ENCODE peak calls at places on chromosomes 7 and 10, in four cellular contexts. One of them, this sample, is unnamed.

GRCh38 chr7:141864765-141865447 is 23.6 kb upstream of the PRSS37 start:
- DNase-seq in HepG2: no peak
- DNase-seq in A549: peak; percentile 40
- DNase-seq in K562: no peak
- DNase-seq in this sample: no peak

GRCh38 chr10:36547965-36548364 is 577.4 kb upstream of the ANKRD30A start:
- DNase-seq in HepG2: no peak
- DNase-seq in K562: no peak
- DNase-seq in A549: no peak
- DNase-seq in this sample: no peak

GRCh38 chr7:40680657-40681056 is 545.9 kb downstream of the SUGCT start:
- DNase-seq in A549: peak; percentile 22
- DNase-seq in K562: peak; percentile 20
- DNase-seq in HepG2: peak; percentile 28
- DNase-seq in this sample: no peak

GRCh38 chr7:111980721-111981120 is 225.5 kb downstream of the DOCK4 start:
- DNase-seq in K562: no peak
- DNase-seq in HepG2: no peak
- DNase-seq in A549: no peak
- DNase-seq in this sample: no peak

GRCh38 chr10:126892873-126893175 is 12.4 kb upstream of the DOCK1 start:
- DNase-seq in HepG2: no peak
- DNase-seq in K562: no peak
- DNase-seq in A549: no peak
- DNase-seq in this sample: no peak

GRCh38 chr7:1060315-1061080 is 16.2 kb downstream of the GPR146 start:
- DNase-seq in HepG2: no peak
- DNase-seq in K562: peak; percentile 34
- DNase-seq in A549: no peak
- DNase-seq in this sample: no peak

GRCh38 chr7:158745057-158745715 is 40.6 kb upstream of the NCAPG2 start:
- DNase-seq in A549: no peak
- DNase-seq in HepG2: no peak
- DNase-seq in K562: no peak
- DNase-seq in this sample: no peak

GRCh38 chr7:99694201-99694911 is 14.6 kb upstream of the CYP3A5 start:
- DNase-seq in K562: peak; percentile 64
- DNase-seq in A549: no peak
- DNase-seq in HepG2: peak; percentile 91
- DNase-seq in this sample: no peak

GRCh38 chr7:64183126-64183742 is 23.8 kb upstream of the ZNF735 start:
- DNase-seq in A549: no peak
- DNase-seq in HepG2: no peak
- DNase-seq in K562: peak; percentile 40
- DNase-seq in this sample: no peak

GRCh38 chr7:79453558-79454324 is at the start of gene MAGI2:
- DNase-seq in K562: no peak
- DNase-seq in A549: peak; percentile 20
- DNase-seq in HepG2: peak; percentile 41
- DNase-seq in this sample: no peak

GRCh38 chr10:29370092-29370611 is 81.3 kb downstream of the LYZL1 start:
- DNase-seq in HepG2: no peak
- DNase-seq in K562: no peak
- DNase-seq in A549: no peak
- DNase-seq in this sample: no peak

GRCh38 chr7:157035302-157035701 is 24.8 kb upstream of the MNX1 start:
- DNase-seq in A549: no peak
- DNase-seq in HepG2: no peak
- DNase-seq in K562: no peak
- DNase-seq in this sample: no peak

GRCh38 chr7:28068811-28069216 is 111.8 kb downstream of the JAZF1 start:
- DNase-seq in K562: no peak
- DNase-seq in HepG2: no peak
- DNase-seq in A549: no peak
- DNase-seq in this sample: no peak

GRCh38 chr7:66754541-66754940 is 14.0 kb downstream of the RABGEF1 start:
- DNase-seq in A549: no peak
- DNase-seq in K562: no peak
- DNase-seq in HepG2: no peak
- DNase-seq in this sample: no peak

GRCh38 chr7:52273685-52274610 is 761.5 kb upstream of the POM121L12 start:
- DNase-seq in HepG2: no peak
- DNase-seq in A549: no peak
- DNase-seq in K562: no peak
- DNase-seq in this sample: no peak

GRCh38 chr7:148095066-148095465 is 495.5 kb upstream of the C7orf33 start:
- DNase-seq in A549: no peak
- DNase-seq in K562: no peak
- DNase-seq in HepG2: no peak
- DNase-seq in this sample: no peak

GRCh38 chr10:122368502-122369254 is 5.8 kb upstream of the PLEKHA1 start:
- DNase-seq in K562: no peak
- DNase-seq in HepG2: no peak
- DNase-seq in A549: no peak
- DNase-seq in this sample: no peak

GRCh38 chr10:15589109-15589508 is 130.6 kb downstream of the ITGA8 start:
- DNase-seq in HepG2: no peak
- DNase-seq in A549: no peak
- DNase-seq in K562: no peak
- DNase-seq in this sample: no peak

GRCh38 chr7:100488333-100489095 is 4.8 kb downstream of the NYAP1 start:
- DNase-seq in A549: no peak
- DNase-seq in HepG2: no peak
- DNase-seq in K562: peak; percentile 12
- DNase-seq in this sample: no peak

GRCh38 chr10:103949728-103950127 is 17.2 kb upstream of the SLK start:
- DNase-seq in HepG2: no peak
- DNase-seq in K562: no peak
- DNase-seq in A549: no peak
- DNase-seq in this sample: no peak

GRCh38 chr7:141258559-141258958 is 184.7 kb downstream of the TMEM178B start:
- DNase-seq in K562: no peak
- DNase-seq in HepG2: no peak
- DNase-seq in A549: no peak
- DNase-seq in this sample: no peak

GRCh38 chr7:140909476-140910161 is 15.1 kb downstream of the BRAF start:
- DNase-seq in A549: no peak
- DNase-seq in K562: no peak
- DNase-seq in HepG2: no peak
- DNase-seq in this sample: no peak

GRCh38 chr10:132856869-132857524 is 71.0 kb upstream of the NKX6-2 start:
- DNase-seq in HepG2: no peak
- DNase-seq in K562: no peak
- DNase-seq in A549: no peak
- DNase-seq in this sample: no peak

GRCh38 chr7:116214921-116215320 is 4.6 kb downstream of the TES start:
- DNase-seq in A549: no peak
- DNase-seq in HepG2: no peak
- DNase-seq in K562: no peak
- DNase-seq in this sample: no peak

GRCh38 chr10:112689327-112689726 is 242.3 kb downstream of the VTI1A start:
- DNase-seq in K562: peak; percentile 6
- DNase-seq in HepG2: peak; percentile 16
- DNase-seq in A549: peak; percentile 63
- DNase-seq in this sample: no peak
- TF ChIP-seq CHD4 in K562: no peak
- TF ChIP-seq CHD4 in HepG2: no peak
- TF ChIP-seq CHD4 in A549: no peak
- TF ChIP-seq CHD4 in this sample: no peak

DNA sequence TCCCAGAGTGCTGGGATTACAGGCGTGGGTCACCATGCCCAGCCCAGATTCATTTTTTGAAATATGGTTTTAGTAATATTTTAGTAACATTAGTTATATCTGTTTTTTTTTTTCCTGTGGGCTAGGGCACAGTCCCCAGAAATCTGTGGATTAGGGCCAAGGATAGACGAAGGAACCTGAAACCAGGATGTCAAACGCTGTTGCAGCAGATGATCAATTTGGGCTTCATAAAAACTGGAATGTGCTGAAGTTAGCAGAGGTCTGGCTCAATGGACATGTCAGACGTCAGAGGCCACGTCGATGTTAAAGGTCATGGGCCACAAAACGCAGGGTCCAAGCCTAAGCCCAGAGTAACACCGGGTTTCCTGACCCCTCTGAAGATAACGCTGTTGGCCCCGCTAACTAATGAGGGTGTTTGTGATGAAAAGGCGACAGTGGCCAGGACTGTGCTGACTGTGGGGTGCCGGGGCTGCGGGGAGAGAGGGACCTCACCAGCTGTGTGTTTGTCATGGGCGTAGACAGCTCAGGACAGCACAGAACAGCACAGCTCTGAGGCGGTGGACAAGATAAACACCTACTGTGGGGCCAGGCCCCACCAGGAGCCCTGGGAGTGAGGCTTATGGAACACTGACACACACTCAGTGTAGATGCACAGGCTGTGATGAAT is 23.8 kb upstream of the GTPBP4 start:
- DNase-seq in K562: no peak
- DNase-seq in A549: no peak
- DNase-seq in HepG2: no peak
- DNase-seq in this sample: no peak
- TF ChIP-seq CHD4 in K562: no peak
- TF ChIP-seq CHD4 in A549: no peak
- TF ChIP-seq CHD4 in HepG2: no peak
- TF ChIP-seq CHD4 in this sample: no peak

GRCh38 chr10:124081547-124082140 is 11.8 kb downstream of the CHST15 start:
- DNase-seq in K562: no peak
- DNase-seq in HepG2: no peak
- DNase-seq in A549: no peak
- DNase-seq in this sample: no peak
- TF ChIP-seq CHD4 in K562: no peak
- TF ChIP-seq CHD4 in HepG2: no peak
- TF ChIP-seq CHD4 in A549: no peak
- TF ChIP-seq CHD4 in this sample: no peak

DNA sequence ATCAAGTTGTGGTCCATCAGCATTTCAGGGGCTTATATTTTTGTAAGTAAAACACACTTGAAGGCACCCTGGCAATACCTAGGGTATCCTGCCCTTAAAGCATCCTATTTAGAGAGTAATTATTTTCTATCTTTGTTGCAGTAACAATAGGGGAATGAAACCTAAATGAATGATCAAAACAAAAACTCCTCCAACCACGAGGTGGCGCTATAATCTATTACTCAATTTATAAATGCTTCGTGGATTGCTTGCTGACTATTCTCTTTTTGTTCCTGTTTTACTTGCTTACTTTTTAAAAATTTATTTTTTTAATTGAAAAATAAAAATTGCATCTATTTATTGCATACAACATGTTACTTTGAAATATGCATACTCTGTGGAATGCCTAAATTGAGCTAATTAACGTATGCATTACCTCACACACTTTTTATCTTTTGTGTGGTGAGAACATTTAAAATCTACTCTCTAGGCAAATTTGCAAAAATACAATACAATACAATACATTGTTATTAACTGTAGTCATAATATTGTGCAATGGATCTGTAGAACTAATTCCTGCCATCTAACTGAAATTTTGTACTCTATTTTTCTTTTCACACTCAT is 147.7 kb upstream of the BMPER start:
- DNase-seq in HepG2: peak; percentile 16
- DNase-seq in K562: peak; percentile 38
- DNase-seq in A549: peak; percentile 40
- DNase-seq in this sample: no peak
- TF ChIP-seq CHD4 in HepG2: no peak
- TF ChIP-seq CHD4 in K562: no peak
- TF ChIP-seq CHD4 in A549: no peak
- TF ChIP-seq CHD4 in this sample: no peak

GRCh38 chr10:55370021-55370420 is 569.0 kb upstream of the PCDH15 start:
- DNase-seq in K562: no peak
- DNase-seq in A549: no peak
- DNase-seq in HepG2: no peak
- DNase-seq in this sample: no peak
- TF ChIP-seq CHD4 in K562: no peak
- TF ChIP-seq CHD4 in A549: no peak
- TF ChIP-seq CHD4 in HepG2: no peak
- TF ChIP-seq CHD4 in this sample: no peak

GRCh38 chr10:69769395-69769989 is 32.2 kb upstream of the COL13A1 start:
- DNase-seq in HepG2: no peak
- DNase-seq in A549: peak; percentile 70
- DNase-seq in K562: no peak
- DNase-seq in this sample: no peak
- TF ChIP-seq CHD4 in HepG2: no peak
- TF ChIP-seq CHD4 in A549: no peak
- TF ChIP-seq CHD4 in K562: no peak
- TF ChIP-seq CHD4 in this sample: no peak

DNA sequence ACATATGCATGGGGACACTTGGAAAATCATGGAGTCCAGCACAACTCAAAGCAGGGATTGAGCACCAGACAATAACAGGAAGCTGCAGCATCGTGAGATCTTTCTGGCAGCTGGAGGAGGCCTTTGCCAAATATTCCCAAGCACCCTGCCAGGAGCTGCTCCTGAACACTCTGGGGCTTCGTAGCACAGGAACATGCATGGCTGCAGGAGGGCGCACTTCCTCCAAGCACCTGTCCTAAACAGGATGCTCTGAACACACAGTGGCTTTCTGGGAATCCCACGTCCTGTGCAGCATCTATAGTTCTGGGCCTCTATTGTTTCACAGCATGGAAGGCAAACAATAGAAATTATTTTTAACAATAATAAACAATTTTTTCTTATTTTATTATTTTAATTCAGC is 4.1 kb downstream of the ABLIM1 start:
- DNase-seq in K562: no peak
- DNase-seq in HepG2: no peak
- DNase-seq in A549: no peak
- DNase-seq in this sample: no peak
- TF ChIP-seq CHD4 in K562: no peak
- TF ChIP-seq CHD4 in HepG2: no peak
- TF ChIP-seq CHD4 in A549: no peak
- TF ChIP-seq CHD4 in this sample: no peak

GRCh38 chr7:127993317-127993716 is 37.9 kb downstream of the LRRC4 start:
- DNase-seq in HepG2: no peak
- DNase-seq in A549: no peak
- DNase-seq in K562: no peak
- DNase-seq in this sample: no peak

GRCh38 chr7:127983804-127984332 is 47.4 kb downstream of the LRRC4 start:
- DNase-seq in K562: peak; percentile 64
- DNase-seq in HepG2: peak; percentile 14
- DNase-seq in A549: no peak
- DNase-seq in this sample: no peak

GRCh38 chr7:127986581-127987461 is 44.4 kb downstream of the LRRC4 start:
- DNase-seq in K562: peak; percentile 44
- DNase-seq in HepG2: no peak
- DNase-seq in A549: no peak
- DNase-seq in this sample: no peak

GRCh38 chr7:127993987-127994386 is 37.2 kb downstream of the LRRC4 start:
- DNase-seq in HepG2: no peak
- DNase-seq in K562: no peak
- DNase-seq in A549: no peak
- DNase-seq in this sample: no peak

DNA sequence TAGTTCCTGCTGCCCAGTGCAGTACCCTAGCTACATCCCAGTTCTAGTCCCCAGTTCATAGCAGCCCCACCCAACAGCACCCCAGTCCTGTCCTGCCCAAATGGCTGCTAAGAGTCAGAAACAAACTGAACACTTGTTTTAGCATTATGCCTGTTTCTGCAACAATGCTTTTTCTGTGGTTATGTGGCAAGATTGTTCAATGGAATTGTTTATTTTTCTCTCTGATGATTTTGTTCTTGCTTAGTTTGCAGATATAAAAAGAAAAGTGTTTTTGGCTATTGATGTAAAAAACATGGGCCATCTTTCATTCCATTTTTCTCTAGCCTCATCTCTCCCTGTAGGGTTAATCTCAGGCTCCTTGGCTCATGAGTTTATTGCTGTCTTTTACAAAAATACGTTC is 42.5 kb downstream of the LRRC4 start:
- DNase-seq in K562: no peak
- DNase-seq in HepG2: no peak
- DNase-seq in A549: no peak
- DNase-seq in this sample: no peak
- TF ChIP-seq CHD4 in K562: no peak
- TF ChIP-seq CHD4 in HepG2: no peak
- TF ChIP-seq CHD4 in A549: no peak
- TF ChIP-seq CHD4 in this sample: no peak

This sample was measured in GM12878.